ENCODE peak calls at places on chromosomes 2 and 18, in nine cellular contexts. F is NCI-H345; R is stimulated activated CD4-positive, alpha-beta T cell treated with anti-CD3 and anti-CD28 coated beads, Interleukin-1b, Interleukin-23, amount 100 ng/mL, for 24 hours; M is activated naive CD4-positive, alpha-beta T cell; I is stimulated activated CD8-positive, alpha-beta memory T cell treated with anti-CD3 and anti-CD28 coated beads, Interleukin-15, amount 100 ng/mL, for 4 hours; L is cardiac fibroblast; S is epithelial cell of esophagus; Z is HS-5; O is colonic mucosa. A is an unnamed sample.

GRCh38 chr2:241458687-241459086 is 49.7 kb downstream of the STK25 start:
- DNase-seq in O (no peak), F (no peak), R (no peak), M (no peak), Z (no peak), L (no peak), S (no peak), I (no peak), A (no peak)

GRCh38 chr2:229431331-229431954 is 160.4 kb upstream of the PID1 start:
- DNase-seq in M (no peak), O (no peak), I (no peak), S (peak; percentile 69), L (peak; percentile 83), F (peak; percentile 39), R (no peak), Z (peak; percentile 50), A (no peak)

GRCh38 chr18:11981633-11982366 is 493 bp downstream of the IMPA2 start:
- DNase-seq in Z (no peak), L (peak; percentile 36), M (no peak), S (peak; percentile 27), R (peak; percentile 1), O (peak; percentile 67), F (peak; percentile 35), I (no peak), A (no peak)

GRCh38 chr2:158458617-158458920 is 1.8 kb downstream of the PKP4 start:
- DNase-seq in L (peak; percentile 13), S (no peak), O (no peak), M (no peak), Z (no peak), R (no peak), F (no peak), I (no peak), A (no peak)

GRCh38 chr2:12819721-12820120 is 103.0 kb downstream of the TRIB2 start:
- DNase-seq in S (no peak), F (no peak), I (no peak), M (no peak), O (no peak), L (peak; percentile 96), R (no peak), Z (no peak), A (no peak)

GRCh38 chr2:196130039-196130825 is 41.1 kb downstream of the STK17B start:
- DNase-seq in O (no peak), S (no peak), M (no peak), Z (no peak), F (no peak), I (no peak), R (no peak), L (no peak), A (no peak)

GRCh38 chr2:85266424-85267041 is 61.3 kb downstream of the TGOLN2 start:
- DNase-seq in F (peak; percentile 21), O (peak; percentile 88), L (peak; percentile 68), Z (no peak), I (peak; percentile 18), R (peak; percentile 48), M (no peak), S (peak; percentile 70), A (no peak)

GRCh38 chr2:239054921-239055320 is 207.0 kb downstream of the TWIST2 start:
- DNase-seq in F (no peak), M (no peak), S (no peak), I (no peak), O (no peak), Z (no peak), R (no peak), L (no peak), A (no peak)

GRCh38 chr18:49249523-49249922 is 210.9 kb downstream of the DYM start:
- DNase-seq in R (no peak), M (no peak), S (peak; percentile 90), O (no peak), I (no peak), L (peak; percentile 86), F (no peak), Z (peak; percentile 69), A (no peak)

GRCh38 chr2:225584821-225585220 is 185.3 kb downstream of the NYAP2 start:
- DNase-seq in S (no peak), I (no peak), Z (no peak), O (no peak), R (no peak), F (peak; percentile 23), M (no peak), L (no peak), A (no peak)

GRCh38 chr2:132715986-132716385 is 46.0 kb upstream of the LYPD1 start:
- DNase-seq in I (no peak), L (no peak), O (no peak), R (no peak), S (no peak), Z (peak; percentile 11), M (no peak), F (no peak), A (no peak)

GRCh38 chr2:150013011-150013410 is 425.4 kb upstream of the MMADHC start:
- DNase-seq in F (no peak), M (no peak), O (no peak), R (no peak), I (no peak), S (no peak), Z (no peak), L (peak; percentile 51), A (no peak)

GRCh38 chr2:129904532-129905446 is 74.7 kb upstream of the RAB6C start:
- DNase-seq in M (no peak), R (no peak), I (no peak), F (no peak), O (no peak), S (no peak), Z (no peak), L (no peak), A (no peak)

GRCh38 chr2:33322607-33323006 is 153.8 kb upstream of the RASGRP3 start:
- DNase-seq in M (no peak), I (no peak), S (no peak), L (no peak), R (no peak), Z (no peak), O (no peak), F (no peak), A (no peak)

GRCh38 chr2:45001629-45002385 is 7.4 kb downstream of the SIX2 start:
- DNase-seq in S (no peak), M (no peak), L (no peak), F (no peak), Z (no peak), O (no peak), R (no peak), I (no peak), A (no peak)

GRCh38 chr2:102306125-102306524 is 5.2 kb upstream of the IL1RL1 start:
- DNase-seq in R (no peak), F (no peak), L (no peak), S (no peak), Z (no peak), I (no peak), O (no peak), M (no peak), A (no peak)

GRCh38 chr2:56484906-56485305 is 301.1 kb downstream of the CCDC85A start:
- DNase-seq in I (no peak), Z (no peak), R (no peak), F (no peak), L (no peak), S (no peak), O (no peak), M (no peak), A (no peak)

GRCh38 chr18:79558196-79559120 is 121.1 kb upstream of the CTDP1 start:
- DNase-seq in L (no peak), I (no peak), Z (no peak), S (no peak), F (no peak), O (no peak), M (no peak), R (no peak), A (no peak)

GRCh38 chr18:59987102-59987501 is 87.3 kb downstream of the PMAIP1 start:
- DNase-seq in L (no peak), M (no peak), R (no peak), F (no peak), Z (no peak), S (no peak), O (no peak), I (no peak), A (no peak)

GRCh38 chr2:33197198-33197938 is 250.6 kb downstream of the LTBP1 start:
- DNase-seq in S (no peak), O (no peak), R (no peak), L (no peak), F (no peak), I (no peak), Z (no peak), M (no peak), A (no peak)

GRCh38 chr2:56008661-56009411 is 85.3 kb upstream of the EFEMP1 start:
- DNase-seq in Z (peak; percentile 75), O (peak; percentile 36), R (no peak), F (peak; percentile 88), I (no peak), S (peak; percentile 55), M (no peak), L (peak; percentile 95), A (peak; percentile 50)

GRCh38 chr2:202815548-202816420 is 55.8 kb downstream of the ICA1L start:
- DNase-seq in L (peak; percentile 67), M (no peak), S (no peak), F (no peak), Z (no peak), R (no peak), I (no peak), O (no peak), A (no peak)

A was measured in NCI-H510A.